ENCODE peak calls at places on chromosomes 5 and 9, in seven cellular contexts. G is H9; W is adrenal gland; M is neural progenitor cell; F is CD8-positive, alpha-beta T cell; H is A549; E is Peyer's patch. C is an unnamed sample. For H3K9me3, the result is how much of the 10 kb centered on the place peaks cover.

GRCh38 chr9:105608685-105609598 is 51.0 kb downstream of the FKTN start:
- DNase-seq in G (no peak), W (no peak), M (peak), F (no peak), H (peak), E (no peak), C (no peak)

GRCh38 chr5:16673241-16673998 is 56.6 kb upstream of the RETREG1 start:
- DNase-seq in G (no peak), W (no peak), M (no peak), F (peak), H (no peak), E (no peak), C (peak)

GRCh38 chr5:107670927-107671741 is at the start of gene EFNA5:
- DNase-seq in G (peak), W (peak), M (peak), F (no peak), H (peak), E (peak), C (no peak)

GRCh38 chr9:78765861-78766260 is 468.9 kb downstream of the PSAT1 start:
- DNase-seq in G (no peak), W (no peak), M (no peak), F (no peak), H (no peak), E (no peak), C (no peak)

GRCh38 chr9:32782476-32783167 is 718 bp upstream of the TMEM215 start:
- DNase-seq in G (peak), W (no peak), M (peak), F (no peak), H (no peak), E (no peak), C (no peak)

GRCh38 chr9:84061613-84062205 is 81.1 kb downstream of the RMI1 start:
- DNase-seq in G (no peak), W (no peak), M (no peak), F (no peak), H (no peak), E (no peak), C (no peak)

GRCh38 chr9:85511746-85512145 is 230.0 kb downstream of the AGTPBP1 start:
- DNase-seq in G (no peak), W (no peak), M (no peak), F (no peak), H (no peak), E (no peak), C (no peak)

GRCh38 chr9:129702563-129702962 is 37.1 kb downstream of the PRRX2 start:
- DNase-seq in G (no peak), W (no peak), M (no peak), F (no peak), H (peak), E (no peak), C (no peak)

GRCh38 chr9:137666505-137666809 is 47.7 kb downstream of the EHMT1 start:
- DNase-seq in G (no peak), W (peak), M (no peak), F (no peak), H (no peak), E (no peak), C (no peak)

GRCh38 chr9:137665226-137665625 is 46.4 kb downstream of the EHMT1 start:
- DNase-seq in G (no peak), W (no peak), M (no peak), F (no peak), H (no peak), E (no peak), C (no peak)

GRCh38 chr9:137664676-137665075 is 45.9 kb downstream of the EHMT1 start:
- DNase-seq in G (no peak), W (no peak), M (peak), F (no peak), H (peak), E (no peak), C (no peak)

GRCh38 chr9:137666950-137667670 is 48.3 kb downstream of the EHMT1 start:
- DNase-seq in G (peak), W (peak), M (peak), F (no peak), H (no peak), E (no peak), C (no peak)

GRCh38 chr9:137665697-137666504 is 47.1 kb downstream of the EHMT1 start:
- DNase-seq in G (peak), W (no peak), M (peak), F (no peak), H (no peak), E (no peak), C (no peak)
- TF ChIP-seq CTCF in G (no peak), W (no peak), M (peak), F (no peak), H (no peak), E (no peak), C (no peak)

GRCh38 chr9:92846662-92847145 is 31.1 kb downstream of the ZNF484 start:
- DNase-seq in G (no peak), W (no peak), M (no peak), F (no peak), H (peak), E (no peak), C (no peak)
- H3K9me3 ChIP-seq in G (under half), W (half or more), M (under half), F (under half), H (half or more), E (under half), C (half or more)

DNA sequence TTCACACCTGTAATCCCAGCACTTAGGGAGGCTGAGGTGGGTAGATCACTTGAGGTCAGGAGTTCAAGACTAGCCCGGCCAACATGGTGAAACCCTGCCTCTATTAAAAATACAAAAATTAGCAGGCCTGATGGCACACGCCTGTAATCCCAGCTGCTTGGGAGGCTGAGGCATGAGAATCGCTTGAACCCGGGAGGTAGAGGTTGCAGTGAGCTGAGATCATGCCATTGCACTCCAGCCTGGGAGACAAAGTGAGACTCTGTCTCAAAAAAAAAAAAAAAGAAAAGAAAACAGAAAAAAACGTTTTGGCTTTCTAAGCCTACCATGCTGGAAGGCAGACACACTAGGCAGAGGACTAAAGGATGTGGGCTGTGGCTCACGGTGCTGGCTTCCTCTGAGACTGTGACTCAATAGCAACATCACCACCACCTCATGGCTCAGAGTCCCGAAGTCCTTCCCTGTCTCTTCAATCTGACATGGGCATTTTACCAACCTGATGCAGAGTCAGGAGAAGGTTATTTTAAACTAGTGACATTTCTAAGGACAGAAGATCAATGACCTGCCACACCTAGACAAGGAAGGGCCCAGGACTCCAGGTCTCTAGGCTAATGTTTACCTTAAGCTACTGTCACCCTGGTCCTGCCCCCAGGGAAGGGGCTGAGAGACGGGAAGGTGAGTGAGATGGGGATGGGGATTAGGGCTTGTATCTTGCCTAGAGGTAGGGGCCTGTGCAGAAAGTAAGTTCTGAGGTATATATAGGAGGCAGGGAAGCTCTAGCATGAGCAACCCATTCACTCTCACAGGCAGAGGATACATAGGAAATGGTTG is 3.7 kb downstream of the ECSCR start:
- DNase-seq in G (no peak), W (no peak), M (no peak), F (peak), H (no peak), E (no peak), C (peak)
- H3K27ac ChIP-seq in G (no peak), W (no peak), M (no peak), F (no peak), H (no peak), E (peak), C (peak)

GRCh38 chr5:171207256-171207866 is 101.7 kb upstream of the TLX3 start:
- DNase-seq in G (no peak), W (no peak), M (peak), F (peak), H (peak), E (no peak), C (no peak)
- TF ChIP-seq CTCF in G (peak), W (peak), M (peak), F (peak), H (peak), E (no peak), C (peak)

GRCh38 chr5:141363952-141364660 is at the start of gene PCDHGA5:
- DNase-seq in G (no peak), W (no peak), M (no peak), F (no peak), H (peak), E (no peak), C (no peak)
- H3K9me3 ChIP-seq in G (under half), W (half or more), M (under half), F (under half), H (half or more), E (under half), C (half or more)

GRCh38 chr9:97600531-97601227 is 32.5 kb downstream of the TSTD2 start:
- DNase-seq in G (no peak), W (no peak), M (no peak), F (no peak), H (no peak), E (no peak), C (no peak)

GRCh38 chr9:97599447-97599846 is 33.7 kb downstream of the TSTD2 start:
- DNase-seq in G (no peak), W (no peak), M (no peak), F (no peak), H (no peak), E (no peak), C (no peak)

GRCh38 chr9:97605246-97605645 is 27.9 kb downstream of the TSTD2 start:
- DNase-seq in G (no peak), W (no peak), M (no peak), F (no peak), H (no peak), E (no peak), C (no peak)

GRCh38 chr9:97601228-97601898 is 31.8 kb downstream of the TSTD2 start:
- DNase-seq in G (no peak), W (no peak), M (no peak), F (no peak), H (no peak), E (no peak), C (no peak)

DNA sequence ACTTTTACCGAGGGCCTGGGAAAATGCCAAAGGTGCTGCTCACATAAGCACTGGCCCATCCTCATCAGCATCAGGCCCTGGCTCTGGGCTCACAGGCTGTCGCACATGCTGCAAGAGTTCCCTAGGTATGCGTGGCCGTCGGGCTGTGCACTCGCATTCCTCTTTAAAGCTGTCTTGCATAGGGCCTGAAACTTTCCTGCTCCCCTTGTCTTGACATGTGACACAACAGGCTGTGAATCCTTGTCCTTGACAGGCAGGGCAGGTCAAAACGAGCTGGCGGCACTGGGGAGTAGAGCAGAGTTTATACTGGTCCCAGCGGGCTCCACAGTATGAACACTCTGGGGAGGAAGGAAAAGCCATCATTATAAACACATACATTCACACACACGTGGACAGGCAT is 30.7 kb downstream of the TSTD2 start:
- DNase-seq in G (no peak), W (no peak), M (no peak), F (no peak), H (no peak), E (no peak), C (no peak)
- H3K27ac ChIP-seq in G (no peak), W (no peak), M (no peak), F (no peak), H (no peak), E (no peak), C (no peak)

GRCh38 chr9:88651682-88652633 is 117.0 kb downstream of the NXNL2 start:
- DNase-seq in G (no peak), W (peak), M (no peak), F (no peak), H (peak), E (peak), C (no peak)
- TF ChIP-seq CTCF in G (no peak), W (peak), M (no peak), F (no peak), H (no peak), E (no peak), C (no peak)